ENCODE peak calls at places on chromosome X, in eight cellular contexts. R is left ventricle myocardium inferior; C is fibroblast of mammary gland; J is cardiac muscle cell; Q is H1; Y is CD8-positive, alpha-beta T cell; P is GM12865; V is choroid plexus epithelial cell. B is an unnamed sample.

GRCh38 chrX:107205770-107206696 is at the start of the genes DNAAF6 and NUP62CL:
- DNase-seq in P (peak), V (peak), Q (peak), Y (peak), R (peak), J (peak), C (peak), B (peak)

GRCh38 chrX:3815896-3816664 is 102.6 kb upstream of the PRKX start:
- DNase-seq in J (peak), R (peak), Q (no peak), P (peak), Y (peak), C (peak), V (peak), B (peak)

GRCh38 chrX:17826609-17827496 is 34.2 kb downstream of the RAI2 start:
- DNase-seq in R (no peak), P (no peak), V (peak), C (peak), Q (no peak), J (no peak), Y (no peak), B (peak)

GRCh38 chrX:133068461-133068860 is 28.4 kb downstream of the USP26 start:
- DNase-seq in V (no peak), C (no peak), R (no peak), J (no peak), Y (no peak), Q (no peak), P (no peak), B (no peak)

GRCh38 chrX:136057567-136057966 is 72.3 kb downstream of the SLC9A6 start:
- DNase-seq in Y (no peak), J (no peak), C (no peak), Q (no peak), V (no peak), R (no peak), P (no peak), B (no peak)

GRCh38 chrX:150316564-150316963 is 46.6 kb upstream of the MAMLD1 start:
- DNase-seq in J (no peak), C (no peak), R (peak), V (no peak), Q (no peak), P (no peak), Y (no peak), B (no peak)

GRCh38 chrX:38175140-38175539 is 45.5 kb downstream of the SRPX start:
- DNase-seq in V (peak), J (peak), R (no peak), Y (no peak), Q (peak), P (peak), C (no peak), B (no peak)

GRCh38 chrX:137051978-137052640 is 18.3 kb upstream of the GPR101 start:
- DNase-seq in P (peak), C (peak), R (peak), Y (peak), J (peak), V (peak), Q (no peak), B (peak)

GRCh38 chrX:54064564-54064963 is 20.3 kb upstream of the PHF8 start:
- DNase-seq in R (no peak), C (no peak), J (no peak), V (no peak), P (no peak), Q (no peak), Y (no peak), B (no peak)

GRCh38 chrX:94178145-94178790 is 504.3 kb downstream of the FAM133A start:
- DNase-seq in Y (no peak), R (no peak), C (peak), J (no peak), V (no peak), P (no peak), Q (no peak), B (no peak)

GRCh38 chrX:20418379-20418778 is 151.7 kb upstream of the RPS6KA3 start:
- DNase-seq in R (no peak), Q (no peak), P (peak), J (no peak), Y (no peak), C (no peak), V (no peak), B (no peak)

GRCh38 chrX:119503484-119503861 is 35.2 kb downstream of the SLC25A5 start:
- DNase-seq in P (no peak), Y (no peak), C (peak), V (peak), R (no peak), J (no peak), Q (no peak), B (peak)

GRCh38 chrX:149504915-149505651 is at the start of gene IDS:
- DNase-seq in J (peak), C (peak), Y (peak), V (peak), Q (peak), P (peak), R (peak), B (peak)

GRCh38 chrX:77434949-77435348 is 12.2 kb upstream of the FGF16 start:
- DNase-seq in Q (no peak), J (no peak), C (peak), P (no peak), Y (no peak), R (no peak), V (no peak), B (no peak)

GRCh38 chrX:127313638-127314037 is 494.1 kb downstream of the PRR32 start:
- DNase-seq in Y (no peak), P (no peak), Q (no peak), V (no peak), C (no peak), J (no peak), R (no peak), B (no peak)

GRCh38 chrX:78625292-78625909 is 33.7 kb downstream of the RTL3 start:
- DNase-seq in P (no peak), Y (no peak), R (no peak), J (no peak), C (no peak), V (peak), Q (no peak), B (no peak)

GRCh38 chrX:12887141-12887540 is 19.3 kb upstream of the TLR8 start:
- DNase-seq in R (no peak), V (no peak), Q (no peak), J (no peak), C (no peak), P (no peak), Y (no peak), B (no peak)

GRCh38 chrX:37959212-37960021 is 46.9 kb upstream of the SYTL5 start:
- DNase-seq in R (no peak), V (no peak), J (no peak), Q (no peak), P (no peak), C (no peak), Y (no peak), B (no peak)

GRCh38 chrX:30312858-30313257 is 3.7 kb upstream of the NR0B1 start:
- DNase-seq in R (no peak), P (no peak), J (no peak), Q (no peak), Y (no peak), C (no peak), V (no peak), B (no peak)

GRCh38 chrX:52933976-52934703 is 24.2 kb downstream of the FAM156A start:
- DNase-seq in P (no peak), Y (no peak), V (no peak), Q (no peak), J (peak), C (no peak), R (no peak), B (no peak)

GRCh38 chrX:12871181-12871580 is 4.3 kb downstream of the TLR7 start:
- DNase-seq in Q (no peak), Y (no peak), P (no peak), R (no peak), J (no peak), C (no peak), V (no peak), B (no peak)

GRCh38 chrX:107628662-107629532 is 587 bp downstream of the PRPS1 start:
- DNase-seq in J (peak), P (peak), Q (no peak), V (peak), R (peak), C (peak), Y (peak), B (peak)

GRCh38 chrX:79366888-79367749 is at the start of gene ITM2A:
- DNase-seq in V (peak), C (peak), Y (peak), R (peak), P (peak), Q (peak), J (peak), B (peak)

GRCh38 chrX:31508338-31508737 is 436.5 kb upstream of the FTHL17 start:
- DNase-seq in Y (no peak), C (no peak), J (peak), V (peak), P (no peak), Q (no peak), R (no peak), B (peak)

GRCh38 chrX:35382966-35383365 is 415.2 kb upstream of the MAGEB16 start:
- DNase-seq in R (no peak), Y (no peak), C (no peak), P (no peak), J (no peak), Q (no peak), V (no peak), B (no peak)

GRCh38 chrX:24014388-24015018 is 12.5 kb downstream of the KLHL15 start:
- DNase-seq in C (peak), R (no peak), Y (no peak), J (peak), V (no peak), P (peak), Q (no peak), B (no peak)

GRCh38 chrX:130114141-130114561 is 3.9 kb upstream of the ELF4 start:
- DNase-seq in J (no peak), V (no peak), R (no peak), Q (no peak), Y (no peak), P (peak), C (peak), B (no peak)

GRCh38 chrX:147183161-147183560 is 368.6 kb upstream of the CXorf51A start:
- DNase-seq in Q (no peak), C (no peak), J (no peak), Y (no peak), V (no peak), R (no peak), P (no peak), B (no peak)

GRCh38 chrX:51737062-51737461 is 6.2 kb upstream of the GSPT2 start:
- DNase-seq in P (no peak), R (no peak), Q (no peak), V (no peak), Y (no peak), C (no peak), J (no peak), B (no peak)

GRCh38 chrX:109841869-109842579 is 109.0 kb upstream of the ACSL4 start:
- DNase-seq in C (peak), Q (no peak), V (peak), R (no peak), P (no peak), J (no peak), Y (no peak), B (no peak)

GRCh38 chrX:65657659-65658058 is 9.8 kb upstream of the MSN start:
- DNase-seq in R (no peak), Q (no peak), Y (no peak), J (no peak), V (no peak), C (no peak), P (no peak), B (no peak)

GRCh38 chrX:80879916-80880315 is 70.2 kb upstream of the BRWD3 start:
- DNase-seq in J (no peak), Y (no peak), Q (no peak), R (no peak), V (no peak), C (no peak), P (no peak), B (no peak)

GRCh38 chrX:132086717-132087116 is 41.1 kb downstream of the FRMD7 start:
- DNase-seq in Y (no peak), Q (no peak), J (no peak), R (no peak), V (peak), P (no peak), C (peak), B (no peak)

GRCh38 chrX:49659771-49660170 is 36.0 kb downstream of the PAGE1 start:
- DNase-seq in C (no peak), J (no peak), V (no peak), Y (no peak), P (no peak), R (no peak), Q (no peak), B (no peak)

GRCh38 chrX:49661881-49662280 is 33.9 kb downstream of the PAGE1 start:
- DNase-seq in R (no peak), J (no peak), Y (no peak), P (no peak), C (no peak), Q (no peak), V (no peak), B (no peak)

DNA sequence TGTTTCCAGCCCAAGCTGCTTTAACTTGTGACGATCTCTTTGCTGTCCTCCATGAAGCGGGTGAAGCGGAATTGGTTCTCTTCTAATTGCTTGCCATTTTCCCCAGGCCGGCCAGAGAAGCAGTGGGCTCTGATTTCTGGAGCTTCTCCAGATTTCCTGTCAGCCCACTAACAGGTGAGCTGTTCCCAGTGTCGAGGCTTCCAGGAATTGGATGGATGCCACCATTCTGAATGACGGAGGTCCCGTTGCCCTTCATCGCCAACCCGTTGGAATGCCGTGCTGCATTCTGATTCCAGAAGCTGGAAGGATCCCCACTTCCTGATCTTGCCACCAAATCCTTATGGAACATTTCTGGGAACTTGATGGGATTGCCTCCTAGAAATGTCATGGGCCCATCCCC is 31.0 kb downstream of the PAGE1 start:
- DNase-seq in J (no peak), V (no peak), P (no peak), C (no peak), R (no peak), Y (no peak), Q (no peak), B (no peak)
- H3K4me3 ChIP-seq in J (no peak), V (no peak), P (no peak), C (no peak), R (no peak), Y (no peak), Q (no peak), B (no peak)

GRCh38 chrX:15401373-15401772 is 17.2 kb upstream of the VEGFD start:
- DNase-seq in Y (no peak), J (no peak), P (no peak), V (no peak), Q (no peak), R (no peak), C (no peak), B (no peak)

GRCh38 chrX:15410430-15410829 is 26.2 kb upstream of the VEGFD start:
- DNase-seq in V (no peak), Q (no peak), P (no peak), J (no peak), R (no peak), Y (no peak), C (no peak), B (no peak)

GRCh38 chrX:15405846-15406245 is 21.6 kb upstream of the VEGFD start:
- DNase-seq in R (peak), P (no peak), C (no peak), Y (no peak), J (no peak), Q (no peak), V (no peak), B (no peak)

GRCh38 chrX:15399901-15400500 is 15.8 kb upstream of the VEGFD start:
- DNase-seq in V (no peak), J (no peak), C (peak), P (no peak), Q (no peak), R (no peak), Y (no peak), B (no peak)

GRCh38 chrX:15404712-15405111 is 20.5 kb upstream of the VEGFD start:
- DNase-seq in Y (no peak), R (peak), C (peak), V (peak), Q (no peak), P (no peak), J (no peak), B (no peak)
- TF ChIP-seq CTCF in Y (no peak), R (no peak), C (no peak), V (no peak), Q (no peak), P (no peak), J (no peak), B (no peak)

GRCh38 chrX:71181910-71182799 is 37.5 kb downstream of the NLGN3 start:
- DNase-seq in P (peak), V (peak), Q (peak), J (peak), C (peak), R (peak), Y (peak), B (peak)
- H3K4me3 ChIP-seq in P (peak), V (peak), Q (peak), J (peak), C (peak), R (peak), Y (peak), B (no peak)

DNA sequence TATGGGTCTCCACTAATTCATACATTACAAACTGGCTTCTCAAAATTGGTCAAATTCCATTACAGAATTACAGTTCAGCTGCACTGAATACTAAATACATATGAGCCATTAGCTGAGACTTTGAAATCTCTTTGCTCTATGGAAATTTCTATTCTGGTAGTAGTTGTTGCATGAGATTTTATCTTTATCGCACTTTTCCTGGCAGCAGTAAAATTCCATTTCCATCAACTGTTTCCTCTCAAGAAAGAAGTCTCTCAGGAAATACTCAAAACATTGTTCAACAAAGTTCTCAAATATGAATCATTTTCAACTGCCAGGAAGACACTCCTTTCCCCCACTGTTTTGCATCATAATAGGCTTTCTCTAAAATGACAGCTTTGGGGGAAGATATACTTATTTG is 51.3 kb downstream of the ATP11C start:
- DNase-seq in C (peak), P (no peak), Q (no peak), R (no peak), Y (no peak), V (peak), J (no peak), B (no peak)
- TF ChIP-seq CTCF in C (no peak), P (no peak), Q (no peak), R (no peak), Y (no peak), V (no peak), J (no peak), B (no peak)

DNA sequence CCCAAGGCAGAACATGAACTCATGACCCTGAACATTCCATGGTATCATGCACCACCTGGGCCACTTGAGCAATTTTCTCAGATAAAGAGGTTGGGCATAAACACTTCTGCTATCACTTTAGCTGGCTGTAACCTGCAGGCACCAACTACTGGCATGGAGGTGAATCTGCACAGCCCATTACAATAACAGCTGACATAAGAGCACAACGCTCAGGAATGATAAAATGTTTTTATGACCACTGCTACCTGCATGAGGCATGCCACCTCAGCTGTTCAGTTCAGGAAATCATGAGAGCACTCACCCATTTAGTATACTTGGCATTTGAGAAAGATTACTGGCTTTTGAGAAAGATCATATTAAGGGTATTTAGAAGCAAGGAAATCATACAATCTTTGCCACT is 85.7 kb upstream of the SPIN4 start:
- DNase-seq in J (no peak), V (no peak), Q (no peak), P (no peak), C (no peak), R (no peak), Y (no peak), B (no peak)
- H3K4me3 ChIP-seq in J (no peak), V (no peak), Q (no peak), P (no peak), C (no peak), R (no peak), Y (no peak), B (no peak)

DNA sequence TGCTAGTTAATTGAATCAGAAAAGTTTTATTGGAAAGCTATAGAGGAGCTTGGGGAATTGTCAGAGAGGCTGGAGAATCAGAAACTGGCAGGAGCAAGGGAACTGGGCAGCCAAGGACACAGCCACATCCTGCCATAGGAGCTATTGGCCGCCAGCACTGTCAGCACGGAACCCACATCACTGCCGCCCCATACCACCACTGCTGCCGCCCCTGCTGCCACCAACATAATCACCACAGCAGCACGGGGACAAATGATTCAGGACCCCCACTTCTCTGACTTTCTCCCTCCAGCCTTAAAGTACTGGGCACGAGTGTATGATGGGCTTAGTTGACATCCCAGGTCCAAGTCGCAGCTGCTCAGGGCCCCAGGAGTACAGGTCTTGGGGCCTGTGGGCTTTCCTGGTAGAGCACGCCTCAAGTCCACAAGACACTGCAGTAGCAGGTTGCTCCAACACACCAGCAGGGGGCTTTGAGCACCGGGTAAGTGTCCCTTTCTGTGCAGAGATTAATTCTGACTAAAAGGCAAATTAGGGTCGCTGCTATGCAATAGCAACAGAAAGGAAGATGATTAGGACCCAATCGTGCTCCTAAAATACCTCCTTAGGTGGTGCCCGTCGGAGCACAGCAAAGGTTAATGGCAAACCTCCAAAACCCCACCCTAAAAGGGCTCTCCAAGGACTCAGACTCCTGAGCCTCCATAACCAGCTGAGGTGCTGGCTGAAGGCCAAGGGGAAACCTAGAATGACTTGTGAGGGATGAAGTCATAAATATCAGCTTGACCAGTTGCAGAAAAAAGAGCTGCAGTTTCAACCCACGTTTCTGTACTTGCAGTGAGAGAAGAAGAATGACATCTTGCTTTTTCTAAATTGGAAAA is 6.8 kb downstream of the PJA1 start:
- DNase-seq in R (peak), C (peak), J (peak), Y (peak), Q (no peak), P (peak), V (peak), B (no peak)
- TF ChIP-seq CTCF in R (peak), C (peak), J (peak), Y (peak), Q (peak), P (peak), V (peak), B (no peak)